ENCODE peak calls at places on chromosomes 4 and X, in seven cellular contexts. One of them, this sample, is unnamed.

GRCh38 chr4:123232439-123232838 is 164.2 kb upstream of the SPRY1 start:
- DNase-seq in HS-5: peak
- DNase-seq in mesenchymal stem cell: peak
- DNase-seq in Right ventricle myocardium superior: no peak
- DNase-seq in kidney tubule cell: no peak
- DNase-seq in pancreas: no peak
- DNase-seq in HFF-Myc: no peak
- DNase-seq in this sample: no peak

GRCh38 chr4:8587469-8588195 is 4.9 kb upstream of the CPZ start:
- DNase-seq in Right ventricle myocardium superior: no peak
- DNase-seq in pancreas: peak
- DNase-seq in HFF-Myc: no peak
- DNase-seq in HS-5: no peak
- DNase-seq in kidney tubule cell: no peak
- DNase-seq in mesenchymal stem cell: no peak
- DNase-seq in this sample: no peak

GRCh38 chr4:94976371-94977011 is 218.7 kb downstream of the BMPR1B start:
- DNase-seq in HS-5: peak
- DNase-seq in HFF-Myc: peak
- DNase-seq in pancreas: no peak
- DNase-seq in mesenchymal stem cell: peak
- DNase-seq in Right ventricle myocardium superior: no peak
- DNase-seq in kidney tubule cell: peak
- DNase-seq in this sample: no peak

GRCh38 chr4:180960758-180961401 is 1282.3 kb upstream of the TENM3 start:
- DNase-seq in kidney tubule cell: peak
- DNase-seq in Right ventricle myocardium superior: no peak
- DNase-seq in pancreas: no peak
- DNase-seq in HFF-Myc: no peak
- DNase-seq in HS-5: no peak
- DNase-seq in mesenchymal stem cell: no peak
- DNase-seq in this sample: peak

GRCh38 chr4:173538148-173538902 is 8.3 kb upstream of the HAND2 start:
- DNase-seq in HFF-Myc: no peak
- DNase-seq in mesenchymal stem cell: peak
- DNase-seq in kidney tubule cell: no peak
- DNase-seq in Right ventricle myocardium superior: peak
- DNase-seq in pancreas: no peak
- DNase-seq in HS-5: no peak
- DNase-seq in this sample: peak

GRCh38 chrX:136711147-136711546 is 63.2 kb downstream of the CD40LG start:
- DNase-seq in pancreas: no peak
- DNase-seq in Right ventricle myocardium superior: no peak
- DNase-seq in HS-5: no peak
- DNase-seq in HFF-Myc: no peak
- DNase-seq in mesenchymal stem cell: peak
- DNase-seq in kidney tubule cell: peak
- DNase-seq in this sample: peak

GRCh38 chrX:31366076-31366475 is 294.2 kb upstream of the FTHL17 start:
- DNase-seq in pancreas: no peak
- DNase-seq in HFF-Myc: no peak
- DNase-seq in HS-5: no peak
- DNase-seq in Right ventricle myocardium superior: no peak
- DNase-seq in mesenchymal stem cell: no peak
- DNase-seq in kidney tubule cell: peak
- DNase-seq in this sample: no peak

GRCh38 chr4:71769434-71769833 is 14.4 kb downstream of the GC start:
- DNase-seq in Right ventricle myocardium superior: no peak
- DNase-seq in kidney tubule cell: no peak
- DNase-seq in mesenchymal stem cell: no peak
- DNase-seq in HFF-Myc: no peak
- DNase-seq in pancreas: no peak
- DNase-seq in HS-5: no peak
- DNase-seq in this sample: no peak

GRCh38 chr4:85491527-85491926 is 16.6 kb downstream of the ARHGAP24 start:
- DNase-seq in HFF-Myc: no peak
- DNase-seq in kidney tubule cell: no peak
- DNase-seq in mesenchymal stem cell: no peak
- DNase-seq in HS-5: no peak
- DNase-seq in Right ventricle myocardium superior: no peak
- DNase-seq in pancreas: no peak
- DNase-seq in this sample: peak

GRCh38 chr4:39255916-39256315 is 73.6 kb downstream of the WDR19 start:
- DNase-seq in kidney tubule cell: no peak
- DNase-seq in mesenchymal stem cell: no peak
- DNase-seq in HS-5: no peak
- DNase-seq in pancreas: no peak
- DNase-seq in HFF-Myc: no peak
- DNase-seq in Right ventricle myocardium superior: no peak
- DNase-seq in this sample: no peak

GRCh38 chr4:56465599-56466295 is 1.7 kb upstream of the SRP72 start:
- DNase-seq in mesenchymal stem cell: peak
- DNase-seq in Right ventricle myocardium superior: no peak
- DNase-seq in HFF-Myc: peak
- DNase-seq in pancreas: no peak
- DNase-seq in kidney tubule cell: peak
- DNase-seq in HS-5: no peak
- DNase-seq in this sample: no peak

GRCh38 chr4:174365018-174365587 is 81.4 kb downstream of the CEP44 start:
- DNase-seq in pancreas: no peak
- DNase-seq in kidney tubule cell: peak
- DNase-seq in mesenchymal stem cell: peak
- DNase-seq in HFF-Myc: no peak
- DNase-seq in Right ventricle myocardium superior: no peak
- DNase-seq in HS-5: peak
- DNase-seq in this sample: peak

GRCh38 chr4:119725688-119726330 is 97.2 kb upstream of the PDE5A start:
- DNase-seq in pancreas: no peak
- DNase-seq in mesenchymal stem cell: peak
- DNase-seq in Right ventricle myocardium superior: no peak
- DNase-seq in HFF-Myc: no peak
- DNase-seq in kidney tubule cell: no peak
- DNase-seq in HS-5: no peak
- DNase-seq in this sample: no peak

GRCh38 chrX:119502727-119503483 is 34.7 kb downstream of the SLC25A5 start:
- DNase-seq in Right ventricle myocardium superior: no peak
- DNase-seq in mesenchymal stem cell: peak
- DNase-seq in kidney tubule cell: peak
- DNase-seq in HFF-Myc: no peak
- DNase-seq in pancreas: peak
- DNase-seq in HS-5: no peak
- DNase-seq in this sample: peak

GRCh38 chr4:19319607-19320006 is 932.1 kb upstream of the SLIT2 start:
- DNase-seq in HS-5: no peak
- DNase-seq in Right ventricle myocardium superior: no peak
- DNase-seq in kidney tubule cell: no peak
- DNase-seq in mesenchymal stem cell: no peak
- DNase-seq in HFF-Myc: no peak
- DNase-seq in pancreas: no peak
- DNase-seq in this sample: peak

GRCh38 chr4:184012937-184013336 is 107.8 kb downstream of the STOX2 start:
- DNase-seq in HS-5: no peak
- DNase-seq in mesenchymal stem cell: no peak
- DNase-seq in HFF-Myc: no peak
- DNase-seq in pancreas: no peak
- DNase-seq in kidney tubule cell: no peak
- DNase-seq in Right ventricle myocardium superior: no peak
- DNase-seq in this sample: no peak

GRCh38 chr4:158729716-158730559 is 6.7 kb upstream of the PPID start:
- DNase-seq in pancreas: no peak
- DNase-seq in kidney tubule cell: peak
- DNase-seq in HFF-Myc: no peak
- DNase-seq in HS-5: peak
- DNase-seq in Right ventricle myocardium superior: peak
- DNase-seq in mesenchymal stem cell: peak
- DNase-seq in this sample: peak

GRCh38 chr4:40418430-40419230 is 83.5 kb downstream of the CHRNA9 start:
- DNase-seq in HS-5: no peak
- DNase-seq in mesenchymal stem cell: no peak
- DNase-seq in Right ventricle myocardium superior: no peak
- DNase-seq in HFF-Myc: no peak
- DNase-seq in pancreas: no peak
- DNase-seq in kidney tubule cell: peak
- DNase-seq in this sample: no peak

GRCh38 chr4:15930314-15930713 is 8.2 kb downstream of the FGFBP1 start:
- DNase-seq in pancreas: no peak
- DNase-seq in HS-5: no peak
- DNase-seq in kidney tubule cell: no peak
- DNase-seq in HFF-Myc: no peak
- DNase-seq in Right ventricle myocardium superior: no peak
- DNase-seq in mesenchymal stem cell: no peak
- DNase-seq in this sample: no peak

GRCh38 chr4:76589872-76590846 is 155.1 kb downstream of the SHROOM3 start:
- DNase-seq in HS-5: peak
- DNase-seq in pancreas: no peak
- DNase-seq in HFF-Myc: peak
- DNase-seq in mesenchymal stem cell: peak
- DNase-seq in kidney tubule cell: peak
- DNase-seq in Right ventricle myocardium superior: peak
- DNase-seq in this sample: no peak

GRCh38 chr4:95013236-95013635 is 255.5 kb downstream of the BMPR1B start:
- DNase-seq in HS-5: no peak
- DNase-seq in kidney tubule cell: no peak
- DNase-seq in Right ventricle myocardium superior: no peak
- DNase-seq in HFF-Myc: no peak
- DNase-seq in pancreas: no peak
- DNase-seq in mesenchymal stem cell: no peak
- DNase-seq in this sample: no peak

GRCh38 chrX:146241902-146242301 is 424.3 kb downstream of the SLITRK2 start:
- DNase-seq in pancreas: no peak
- DNase-seq in HFF-Myc: no peak
- DNase-seq in mesenchymal stem cell: no peak
- DNase-seq in kidney tubule cell: no peak
- DNase-seq in Right ventricle myocardium superior: no peak
- DNase-seq in HS-5: no peak
- DNase-seq in this sample: no peak

GRCh38 chrX:49877397-49878101 is 1.7 kb upstream of the USP27X start:
- DNase-seq in mesenchymal stem cell: no peak
- DNase-seq in HFF-Myc: no peak
- DNase-seq in Right ventricle myocardium superior: no peak
- DNase-seq in kidney tubule cell: no peak
- DNase-seq in HS-5: no peak
- DNase-seq in pancreas: no peak
- DNase-seq in this sample: no peak

GRCh38 chr4:179029683-179030082 is 1587.4 kb upstream of the AGA start:
- DNase-seq in Right ventricle myocardium superior: no peak
- DNase-seq in HFF-Myc: no peak
- DNase-seq in mesenchymal stem cell: no peak
- DNase-seq in pancreas: no peak
- DNase-seq in kidney tubule cell: no peak
- DNase-seq in HS-5: no peak
- DNase-seq in this sample: no peak

GRCh38 chr4:93878566-93878965 is 50.0 kb downstream of the ATOH1 start:
- DNase-seq in kidney tubule cell: no peak
- DNase-seq in Right ventricle myocardium superior: no peak
- DNase-seq in HFF-Myc: no peak
- DNase-seq in pancreas: no peak
- DNase-seq in mesenchymal stem cell: no peak
- DNase-seq in HS-5: no peak
- DNase-seq in this sample: no peak

GRCh38 chr4:61918507-61919462 is 718.7 kb downstream of the ADGRL3 start:
- DNase-seq in kidney tubule cell: no peak
- DNase-seq in HS-5: no peak
- DNase-seq in Right ventricle myocardium superior: no peak
- DNase-seq in HFF-Myc: no peak
- DNase-seq in mesenchymal stem cell: no peak
- DNase-seq in pancreas: no peak
- DNase-seq in this sample: peak

GRCh38 chr4:14111730-14112171 is 484.2 kb upstream of the BOD1L1 start:
- DNase-seq in pancreas: no peak
- DNase-seq in kidney tubule cell: no peak
- DNase-seq in HFF-Myc: no peak
- DNase-seq in Right ventricle myocardium superior: no peak
- DNase-seq in HS-5: peak
- DNase-seq in mesenchymal stem cell: no peak
- DNase-seq in this sample: no peak